ENCODE peak calls at places on chromosomes 16 and 17, in four cellular contexts. F is activated T-cell treated with anti-CD3 and anti-CD28 coated beads, Interleukin-2, amount 50 U/mL, for 72 hours; I is choroid plexus epithelial cell; Z is GOT3. S is an unnamed sample.

GRCh38 chr16:25198021-25198420 is 18.7 kb upstream of the AQP8 start:
- DNase-seq in F (no peak), I (no peak), Z (no peak), S (no peak)

GRCh38 chr17:44589316-44590071 is 32.2 kb downstream of the FZD2 start:
- DNase-seq in F (no peak), I (no peak), Z (no peak), S (no peak)

GRCh38 chr17:46191332-46192210 is 1.7 kb downstream of the KANSL1 start:
- DNase-seq in F (peak), I (peak), Z (no peak), S (peak)

GRCh38 chr16:70804153-70804728 is 3.3 kb upstream of the VAC14 start:
- DNase-seq in F (no peak), I (peak), Z (no peak), S (no peak)

GRCh38 chr16:87324411-87325275 is 7.5 kb upstream of the C16orf95 start:
- DNase-seq in F (peak), I (peak), Z (no peak), S (peak)

GRCh38 chr17:56635640-56636039 is 42.1 kb downstream of the NOG start:
- DNase-seq in F (no peak), I (no peak), Z (no peak), S (no peak)

GRCh38 chr17:63381101-63381729 is 64.9 kb downstream of the CYB561 start:
- DNase-seq in F (no peak), I (peak), Z (no peak), S (no peak)

GRCh38 chr16:82627811-82628339 is 1.1 kb downstream of the CDH13 start:
- DNase-seq in F (no peak), I (no peak), Z (no peak), S (peak)

GRCh38 chr17:76789235-76789788 is 51.4 kb downstream of the MFSD11 start:
- DNase-seq in F (no peak), I (no peak), Z (no peak), S (peak)

GRCh38 chr17:68599873-68600122 is 1.4 kb downstream of the FAM20A start:
- DNase-seq in F (no peak), I (no peak), Z (no peak), S (no peak)

GRCh38 chr17:63035271-63035670 is 69.2 kb downstream of the TANC2 start:
- DNase-seq in F (no peak), I (peak), Z (no peak), S (no peak)

GRCh38 chr16:89687092-89687940 is 827 bp downstream of the CDK10 start:
- DNase-seq in F (peak), I (peak), Z (no peak), S (no peak)

GRCh38 chr17:27620721-27621120 is 10.3 kb upstream of the LGALS9 start:
- DNase-seq in F (no peak), I (no peak), Z (no peak), S (no peak)

S was measured in NCI-H1417.